ENCODE peak calls at places on chromosomes 3 and 15, in ten cellular contexts. P is HFFc6; S is tibial artery; H is activated B cell treated with CpG ODN at 0.5 μM for 24 hours; E is GM12865; R is tibial nerve; C is heart left ventricle; G is kidney epithelial cell; M is heart right ventricle; A is CD4-positive, alpha-beta T cell. V is an unnamed sample.

GRCh38 chr3:65265942-65266341 is 578.1 kb upstream of the ADAMTS9 start:
- DNase-seq in P (no peak), S (no peak), H (no peak), E (no peak), R (no peak), C (no peak), G (no peak), M (no peak), A (no peak), V (no peak)

GRCh38 chr3:172106989-172107388 is 67.6 kb downstream of the FNDC3B start:
- DNase-seq in P (no peak), S (no peak), H (no peak), E (peak; percentile 92), R (no peak), C (no peak), G (peak; percentile 38), M (no peak), A (peak; percentile 48), V (no peak)

GRCh38 chr3:123688241-123688747 is 103.4 kb upstream of the HACD2 start:
- DNase-seq in P (peak; percentile 94), S (peak; percentile 83), H (no peak), E (peak; percentile 27), R (no peak), C (no peak), G (no peak), M (no peak), A (no peak), V (no peak)

GRCh38 chr15:23642413-23643044 is 5.1 kb downstream of the MAGEL2 start:
- DNase-seq in P (peak; percentile 46), S (no peak), H (no peak), E (peak; percentile 13), R (no peak), C (no peak), G (no peak), M (peak; percentile 43), A (no peak), V (no peak)

GRCh38 chr15:96460106-96460505 is 129.6 kb downstream of the NR2F2 start:
- DNase-seq in P (no peak), S (no peak), H (no peak), E (no peak), R (no peak), C (no peak), G (peak; percentile 32), M (no peak), A (no peak), V (no peak)

GRCh38 chr3:72604287-72604686 is 244.0 kb downstream of the SHQ1 start:
- DNase-seq in P (no peak), S (no peak), H (no peak), E (no peak), R (no peak), C (no peak), G (no peak), M (no peak), A (no peak), V (no peak)

GRCh38 chr3:4720316-4721075 is 227.3 kb downstream of the ITPR1 start:
- DNase-seq in P (peak; percentile 55), S (peak; percentile 86), H (no peak), E (peak; percentile 48), R (peak; percentile 58), C (no peak), G (peak; percentile 71), M (peak; percentile 29), A (no peak), V (no peak)

GRCh38 chr3:34056951-34057390 is 258.5 kb downstream of the PDCD6IP start:
- DNase-seq in P (no peak), S (no peak), H (no peak), E (peak; percentile 81), R (no peak), C (no peak), G (no peak), M (no peak), A (no peak), V (no peak)

GRCh38 chr3:16881896-16882645 is 2.7 kb upstream of the PLCL2 start:
- DNase-seq in P (no peak), S (peak; percentile 67), H (no peak), E (no peak), R (no peak), C (peak; percentile 54), G (no peak), M (peak; percentile 45), A (no peak), V (no peak)

GRCh38 chr3:31785734-31786133 is 195.3 kb downstream of the OSBPL10 start:
- DNase-seq in P (no peak), S (no peak), H (no peak), E (no peak), R (no peak), C (no peak), G (no peak), M (no peak), A (no peak), V (no peak)

GRCh38 chr3:33664195-33664594 is 53.9 kb downstream of the CLASP2 start:
- DNase-seq in P (peak; percentile 66), S (no peak), H (no peak), E (no peak), R (no peak), C (no peak), G (no peak), M (no peak), A (no peak), V (no peak)

GRCh38 chr15:24956131-24956838 is 1.5 kb downstream of the SNRPN start:
- DNase-seq in P (peak; percentile 32), S (peak; percentile 84), H (peak; percentile 40), E (peak; percentile 85), R (no peak), C (peak; percentile 83), G (peak; percentile 56), M (peak; percentile 73), A (peak; percentile 64), V (peak; percentile 79)

DNA sequence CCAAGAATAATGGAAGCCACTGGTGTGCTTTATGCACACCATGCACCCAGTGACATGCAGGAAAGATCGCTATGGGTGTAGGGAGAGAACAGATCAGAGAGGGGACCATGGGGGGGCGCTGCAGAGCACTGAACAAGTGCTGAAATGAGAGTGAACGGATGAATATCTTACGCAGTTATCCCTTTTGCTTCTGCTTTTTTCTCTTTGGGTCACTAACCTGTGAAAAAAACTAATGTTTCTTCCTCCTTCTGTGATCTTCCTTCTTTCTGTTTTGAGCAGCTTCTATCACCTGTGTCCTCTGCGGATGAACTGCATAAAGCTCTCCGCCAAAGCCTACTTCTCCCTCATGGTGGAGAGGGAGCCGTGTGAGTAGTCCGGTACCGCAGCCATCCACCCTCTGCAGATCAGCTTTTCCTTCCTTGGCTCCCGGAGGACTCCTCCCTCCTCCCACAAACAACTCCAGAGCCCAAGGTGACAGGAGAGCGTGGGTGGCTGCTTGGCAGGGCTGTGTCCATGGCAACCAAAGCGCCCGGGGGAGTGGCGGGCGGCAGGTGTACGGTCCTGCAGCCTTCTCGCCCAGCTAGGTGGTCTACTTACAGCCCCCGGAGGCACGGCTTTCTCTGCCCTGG is 106.2 kb downstream of the DGKG start:
- DNase-seq in P (no peak), S (no peak), H (peak; percentile 64), E (peak; percentile 57), R (no peak), C (no peak), G (no peak), M (no peak), A (no peak), V (no peak)
- TF ChIP-seq CTCF in P (peak; percentile 64), S (no peak), H (no peak), E (peak; percentile 60), R (no peak), C (peak; percentile 15), G (peak; percentile 42), M (no peak), A (no peak), V (peak; percentile 48)

GRCh38 chr3:60603860-60604259 is 647.4 kb downstream of the FHIT start:
- DNase-seq in P (no peak), S (no peak), H (no peak), E (no peak), R (no peak), C (no peak), G (no peak), M (no peak), A (no peak), V (no peak)
- TF ChIP-seq CTCF in P (no peak), S (no peak), H (no peak), E (no peak), R (no peak), C (no peak), G (no peak), M (no peak), A (no peak), V (no peak)

GRCh38 chr15:63915209-63915887 is 81.6 kb upstream of the HERC1 start:
- DNase-seq in P (no peak), S (peak; percentile 21), H (no peak), E (no peak), R (no peak), C (no peak), G (no peak), M (no peak), A (no peak), V (no peak)

GRCh38 chr15:63918317-63918672 is 84.5 kb upstream of the HERC1 start:
- DNase-seq in P (no peak), S (no peak), H (no peak), E (no peak), R (no peak), C (no peak), G (no peak), M (no peak), A (no peak), V (no peak)

GRCh38 chr15:63917588-63918316 is 84.0 kb upstream of the HERC1 start:
- DNase-seq in P (no peak), S (peak; percentile 55), H (no peak), E (no peak), R (no peak), C (no peak), G (no peak), M (peak; percentile 41), A (no peak), V (no peak)

GRCh38 chr15:63913786-63914185 is 80.0 kb upstream of the HERC1 start:
- DNase-seq in P (peak; percentile 7), S (peak; percentile 47), H (no peak), E (no peak), R (no peak), C (no peak), G (no peak), M (no peak), A (no peak), V (no peak)

GRCh38 chr15:63915888-63916731 is 82.4 kb upstream of the HERC1 start:
- DNase-seq in P (peak; percentile 18), S (peak; percentile 40), H (no peak), E (no peak), R (no peak), C (no peak), G (no peak), M (no peak), A (no peak), V (no peak)
- TF ChIP-seq CTCF in P (peak; percentile 68), S (peak; percentile 39), H (no peak), E (peak; percentile 14), R (peak; percentile 18), C (peak; percentile 47), G (peak; percentile 59), M (no peak), A (no peak), V (peak; percentile 64)

DNA sequence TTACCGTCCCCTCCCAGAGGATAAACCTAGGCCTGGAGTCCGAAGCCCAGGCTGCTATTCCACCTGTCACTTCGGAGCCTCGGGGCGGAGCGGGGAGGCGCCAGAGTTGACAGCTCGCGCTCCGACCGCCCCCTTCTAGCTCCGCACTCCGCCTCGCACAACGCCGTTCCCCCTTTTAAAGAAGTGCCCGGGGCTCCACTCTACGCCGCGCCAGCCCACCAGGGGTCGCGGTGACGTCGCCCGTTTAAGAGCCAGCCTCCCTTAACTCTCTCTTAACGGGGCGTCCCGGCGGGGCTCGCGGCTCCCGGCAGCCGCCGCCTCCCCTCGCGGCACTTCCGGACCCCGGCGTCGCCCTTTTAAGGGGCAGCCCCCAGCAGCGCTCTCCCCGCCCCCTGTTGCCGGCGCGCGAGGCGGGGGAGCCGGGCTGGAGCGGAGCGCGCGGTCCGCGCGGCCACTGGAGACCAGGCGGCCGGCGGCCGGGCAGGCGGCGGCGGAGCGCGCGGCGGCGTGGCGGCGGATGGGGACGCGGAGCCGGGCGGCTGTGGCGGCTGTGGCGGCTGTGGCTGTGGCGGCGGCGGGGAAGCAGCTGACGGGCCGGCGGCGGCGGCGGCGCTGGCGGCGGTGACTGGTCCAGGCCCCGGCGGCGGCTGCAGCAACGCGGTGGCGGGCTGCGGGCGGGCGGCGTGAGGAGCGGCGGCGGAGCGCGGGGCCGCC is at the start of gene INAFM2:
- DNase-seq in P (peak; percentile 85), S (peak; percentile 97), H (peak; percentile 88), E (peak; percentile 97), R (peak; percentile 62), C (peak; percentile 96), G (peak; percentile 77), M (peak; percentile 94), A (peak; percentile 91), V (peak; percentile 94)
- TF ChIP-seq CTCF in P (peak; percentile 82), S (peak; percentile 77), H (no peak), E (peak; percentile 53), R (peak; percentile 61), C (peak; percentile 75), G (peak; percentile 63), M (peak; percentile 76), A (peak; percentile 59), V (peak; percentile 81)